ENCODE peak calls at places on chromosomes 4 and X, in six cellular contexts. H is H9, D is IMR-90, N is mesenchymal stem cell, Q is H1, B is trophoblast cell. F is an unnamed sample.

GRCh38 chrX:68490644-68491043 is 8.2 kb upstream of the YIPF6 start:
- DNase-seq in D (peak), H (no peak), N (peak), Q (no peak), B (peak), F (no peak)

GRCh38 chr4:40121515-40121914 is 64.9 kb downstream of the N4BP2 start:
- DNase-seq in B (peak), N (peak), D (peak), H (no peak), Q (no peak), F (no peak)

GRCh38 chrX:153377727-153378126 is 23.4 kb downstream of the PNMA6E start:
- DNase-seq in H (no peak), B (no peak), N (no peak), Q (no peak), D (no peak), F (no peak)

GRCh38 chr4:27068151-27068862 is 207.7 kb downstream of the STIM2 start:
- DNase-seq in D (no peak), Q (peak), N (no peak), H (no peak), B (no peak), F (no peak)

GRCh38 chrX:9467181-9467580 is 2.3 kb downstream of the TBL1X start:
- DNase-seq in N (no peak), D (no peak), B (no peak), Q (no peak), H (no peak), F (no peak)

GRCh38 chr4:147157860-147158701 is 212.4 kb upstream of the TTC29 start:
- DNase-seq in B (no peak), D (peak), H (peak), N (peak), Q (peak), F (peak)

GRCh38 chr4:183499389-183499788 is 5.5 kb upstream of the ING2 start:
- DNase-seq in D (no peak), H (no peak), B (no peak), N (no peak), Q (no peak), F (no peak)

GRCh38 chrX:153741446-153741845 is 16.8 kb downstream of the ABCD1 start:
- DNase-seq in N (no peak), B (no peak), H (no peak), D (no peak), Q (no peak), F (no peak)

GRCh38 chr4:61997813-61998212 is 797.7 kb downstream of the ADGRL3 start:
- DNase-seq in D (no peak), B (no peak), Q (no peak), N (no peak), H (no peak), F (no peak)

GRCh38 chr4:98262431-98262830 is 1.2 kb downstream of the RAP1GDS1 start:
- DNase-seq in H (no peak), D (no peak), Q (no peak), B (peak), N (no peak), F (no peak)

GRCh38 chrX:53080628-53081580 is 1.3 kb upstream of the TSPYL2 start:
- DNase-seq in H (no peak), D (peak), N (no peak), Q (no peak), B (no peak), F (no peak)

GRCh38 chrX:53084863-53085262 is 2.7 kb downstream of the TSPYL2 start:
- DNase-seq in Q (no peak), D (no peak), N (no peak), H (no peak), B (peak), F (no peak)

GRCh38 chrX:53084043-53084570 is 1.9 kb downstream of the TSPYL2 start:
- DNase-seq in Q (no peak), H (no peak), D (peak), N (peak), B (peak), F (no peak)

GRCh38 chrX:53082773-53083616 is 828 bp downstream of the TSPYL2 start:
- DNase-seq in H (no peak), B (no peak), D (no peak), Q (no peak), N (no peak), F (no peak)

DNA sequence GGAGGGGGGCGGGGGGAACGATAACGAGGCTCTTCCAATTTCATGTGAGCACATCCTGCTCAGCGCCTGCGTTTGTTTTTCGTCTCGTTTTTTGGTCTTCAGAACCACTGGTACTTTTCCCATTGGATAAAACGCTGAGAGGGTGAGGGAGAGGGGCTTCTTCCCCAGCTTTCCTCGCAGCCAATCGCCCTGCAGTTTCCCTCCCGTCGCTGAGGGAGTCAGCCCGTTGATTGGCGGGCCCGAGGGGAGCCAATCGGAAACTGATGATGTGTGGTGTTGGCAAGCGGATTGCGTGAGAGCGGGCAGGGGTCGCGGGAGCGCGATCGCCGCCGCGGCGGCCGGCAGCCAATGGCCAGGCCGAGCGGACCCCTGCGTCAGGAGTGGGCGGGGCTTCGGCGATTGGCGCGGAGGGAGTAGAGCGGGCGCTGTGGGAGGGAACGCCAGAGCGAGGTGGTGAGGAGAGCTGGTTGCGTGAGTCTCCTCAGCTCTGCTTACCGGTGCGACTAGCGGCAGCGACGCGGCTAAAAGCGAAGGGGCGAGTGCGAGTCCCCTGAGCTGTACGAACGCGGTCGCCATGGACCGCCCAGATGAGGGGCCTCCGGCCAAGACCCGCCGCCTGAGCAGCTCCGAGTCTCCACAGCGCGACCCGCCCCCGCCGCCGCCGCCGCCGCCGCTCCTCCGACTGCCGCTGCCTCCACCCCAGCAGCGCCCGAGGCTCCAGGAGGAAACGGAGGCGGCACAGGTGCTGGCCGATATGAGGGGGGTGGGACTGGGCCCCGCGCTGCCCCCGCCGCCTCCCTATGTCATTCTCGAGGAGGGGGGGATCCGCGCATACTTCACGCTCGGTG is at the start of gene TSPYL2:
- DNase-seq in B (peak), N (peak), D (peak), Q (peak), H (peak), F (peak)
- H3K18ac ChIP-seq in B (peak), N (peak), D (no peak), Q (no peak), H (peak), F (peak)

GRCh38 chr4:174362340-174362739 is 78.6 kb downstream of the CEP44 start:
- DNase-seq in B (peak), N (no peak), Q (no peak), D (no peak), H (no peak), F (no peak)

GRCh38 chr4:174358823-174359222 is 75.1 kb downstream of the CEP44 start:
- DNase-seq in Q (no peak), D (peak), B (no peak), H (no peak), N (peak), F (no peak)

GRCh38 chr4:174357321-174357720 is 73.6 kb downstream of the CEP44 start:
- DNase-seq in N (peak), B (peak), D (no peak), Q (no peak), H (no peak), F (no peak)

GRCh38 chr4:174358410-174358809 is 74.7 kb downstream of the CEP44 start:
- DNase-seq in D (no peak), N (no peak), Q (no peak), H (no peak), B (no peak), F (no peak)
- H4K91ac ChIP-seq in D (no peak), N (no peak), Q (no peak), H (no peak), B (no peak), F (no peak)

GRCh38 chrX:16465081-16465876 is 184.7 kb upstream of the S100G start:
- DNase-seq in H (no peak), Q (no peak), B (peak), N (no peak), D (peak), F (no peak)

GRCh38 chrX:16469870-16470269 is 180.1 kb upstream of the S100G start:
- DNase-seq in N (no peak), D (no peak), Q (peak), B (no peak), H (peak), F (no peak)

GRCh38 chrX:16462912-16463311 is 187.0 kb upstream of the S100G start:
- DNase-seq in H (no peak), B (no peak), Q (no peak), D (peak), N (peak), F (no peak)

GRCh38 chrX:16464369-16464768 is 185.6 kb upstream of the S100G start:
- DNase-seq in D (no peak), B (no peak), N (no peak), H (no peak), Q (no peak), F (no peak)

GRCh38 chrX:16466640-16467432 is 183.1 kb upstream of the S100G start:
- DNase-seq in H (no peak), B (peak), Q (no peak), N (peak), D (peak), F (no peak)
- H3K18ac ChIP-seq in H (no peak), B (no peak), Q (peak), N (no peak), D (peak), F (no peak)

GRCh38 chr4:109699553-109700225 is 3.6 kb downstream of the CASP6 start:
- DNase-seq in B (no peak), D (no peak), H (no peak), N (no peak), Q (no peak), F (no peak)

GRCh38 chr4:109703664-109704351 is 563 bp upstream of the CASP6 start:
- DNase-seq in B (no peak), H (no peak), D (no peak), Q (no peak), N (peak), F (no peak)

GRCh38 chr4:109702950-109703663 is at the start of gene CASP6:
- DNase-seq in H (peak), D (peak), N (peak), B (peak), Q (peak), F (peak)

DNA sequence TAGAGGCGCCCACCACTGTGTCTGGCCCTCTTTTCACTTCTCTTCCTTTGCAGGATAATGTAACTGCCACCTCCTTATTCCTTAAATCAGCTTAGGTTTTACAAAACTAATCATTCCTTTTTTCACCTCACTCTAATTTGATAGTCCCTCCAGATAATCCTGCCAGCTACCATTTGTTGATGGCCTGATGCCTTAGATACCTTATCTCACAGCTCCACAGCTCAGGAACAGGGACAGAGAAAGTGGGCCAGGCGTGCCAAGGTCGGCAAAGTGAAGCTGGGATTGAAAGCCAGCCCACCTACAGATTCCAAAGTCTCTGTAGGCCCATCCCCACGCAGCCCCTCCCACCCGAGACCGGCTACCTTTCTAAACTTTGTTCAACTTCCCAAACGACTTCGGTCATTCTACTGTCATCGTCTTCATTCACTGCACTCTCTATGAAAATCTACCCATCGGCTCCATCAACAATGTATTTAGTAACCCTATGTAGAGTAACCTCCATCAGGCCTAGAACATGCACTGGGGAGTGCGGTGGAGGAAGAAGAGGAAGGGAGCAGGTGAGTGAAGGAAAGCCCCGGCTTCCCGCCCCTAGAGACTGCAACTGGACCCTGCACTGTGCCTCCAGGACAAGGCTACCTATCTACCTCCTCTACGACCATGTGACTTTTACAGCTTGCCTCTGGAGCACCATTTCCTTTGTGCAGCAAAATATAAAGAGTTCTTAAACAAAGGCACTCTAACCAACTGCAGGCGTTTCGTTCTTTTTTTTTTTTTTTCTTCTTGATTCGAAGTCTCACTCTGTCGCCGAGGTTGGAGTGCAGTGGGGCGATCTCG is 1.5 kb downstream of the CASP6 start:
- DNase-seq in Q (peak), B (no peak), D (no peak), H (peak), N (peak), F (no peak)
- H4K91ac ChIP-seq in Q (peak), B (peak), D (peak), H (peak), N (no peak), F (no peak)

DNA sequence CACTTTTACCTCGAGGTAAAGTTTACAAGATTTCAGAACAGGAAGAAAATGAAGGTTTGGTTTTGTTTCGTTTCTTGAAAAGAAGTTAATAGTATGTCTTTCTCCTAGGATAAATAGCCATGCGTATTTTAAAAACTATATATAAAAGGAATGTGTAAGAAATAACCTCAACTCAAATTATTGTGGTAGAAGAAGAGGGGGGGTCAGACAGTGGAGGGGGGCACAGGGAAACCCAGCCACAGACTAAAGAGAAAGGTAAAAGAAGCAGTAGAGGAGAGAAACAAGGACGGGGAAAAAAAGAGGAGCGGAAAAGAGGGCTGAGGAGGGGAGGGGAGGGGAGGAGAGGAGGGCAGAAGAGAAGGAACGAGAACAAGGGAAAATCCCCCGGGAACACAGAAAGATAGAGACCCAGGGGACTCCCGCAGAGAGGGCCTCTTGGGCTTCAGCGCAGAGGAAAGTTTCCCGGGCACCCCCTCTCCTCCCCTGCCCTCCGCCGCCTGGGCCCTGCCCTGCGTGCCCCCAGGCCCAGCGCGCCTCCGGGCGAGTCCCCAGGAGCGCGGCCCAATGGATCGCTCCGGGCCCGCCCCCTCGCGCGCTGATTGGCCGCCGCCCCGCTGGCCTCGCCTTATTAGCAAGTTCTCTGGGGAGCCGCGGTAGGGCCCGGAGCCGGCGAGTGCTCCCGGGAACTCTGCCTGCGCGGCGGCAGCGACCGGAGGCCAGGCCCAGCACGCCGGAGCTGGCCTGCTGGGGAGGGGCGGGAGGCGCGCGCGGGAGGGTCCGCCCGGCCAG is at the start of gene MSX1:
- DNase-seq in Q (peak), H (peak), D (peak), B (peak), N (peak), F (peak)
- H3K18ac ChIP-seq in Q (no peak), H (no peak), D (no peak), B (peak), N (peak), F (peak)

GRCh38 chr4:88060431-88060830 is 53.0 kb downstream of the PKD2 start:
- DNase-seq in H (no peak), Q (no peak), B (no peak), N (no peak), D (no peak), F (no peak)
- H4K91ac ChIP-seq in H (no peak), Q (no peak), B (no peak), N (no peak), D (no peak), F (no peak)

GRCh38 chr4:23932935-23933334 is 43.1 kb upstream of the PPARGC1A start:
- DNase-seq in Q (no peak), N (no peak), H (peak), D (peak), B (peak), F (no peak)
- H3K18ac ChIP-seq in Q (peak), N (no peak), H (no peak), D (peak), B (no peak), F (no peak)

GRCh38 chrX:139823806-139824205 is 109.0 kb downstream of the ATP11C start:
- DNase-seq in N (peak), Q (no peak), H (no peak), B (no peak), D (peak), F (no peak)
- H4K91ac ChIP-seq in N (no peak), Q (no peak), H (no peak), B (no peak), D (no peak), F (no peak)

DNA sequence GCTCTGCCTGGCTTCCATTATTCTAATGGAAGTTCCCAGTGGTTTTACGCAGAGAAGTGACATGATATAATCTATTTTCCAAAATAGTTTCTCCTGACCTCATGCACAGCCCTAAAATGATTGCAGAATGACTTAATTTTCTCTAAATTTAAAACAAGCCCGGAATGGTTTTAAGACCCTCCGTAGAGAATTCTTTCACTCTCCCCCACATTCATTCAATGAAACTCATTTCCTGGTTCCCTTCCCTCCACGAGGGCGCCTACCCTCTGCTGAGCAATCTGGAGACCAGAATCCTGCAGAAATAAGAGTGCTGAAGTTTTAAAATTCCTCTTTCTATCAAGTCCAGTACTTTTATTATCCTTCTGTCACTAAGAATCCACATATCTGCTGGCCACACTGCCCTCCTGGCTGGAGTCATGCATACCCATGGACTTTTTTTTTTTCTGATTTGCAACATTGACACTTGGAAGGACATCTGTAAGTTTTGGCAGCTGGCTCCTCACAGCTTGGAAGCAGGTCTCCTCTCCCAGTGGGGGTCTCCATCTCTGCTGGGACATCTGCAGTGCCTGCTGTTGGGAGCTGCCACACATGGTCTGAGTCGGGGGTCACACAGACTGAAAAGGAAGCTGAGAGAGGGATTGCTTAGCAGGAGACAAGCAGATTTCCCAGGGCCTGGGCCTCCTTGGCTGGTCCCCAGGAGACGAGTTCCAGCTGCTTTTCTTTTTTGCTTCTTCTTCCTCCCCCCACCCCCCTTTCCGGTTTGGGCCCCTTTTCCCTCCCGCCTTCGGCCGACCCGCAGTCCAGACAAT is 86.1 kb downstream of the SOWAHB start:
- DNase-seq in B (no peak), H (peak), D (peak), Q (no peak), N (peak), F (no peak)
- H3K18ac ChIP-seq in B (no peak), H (no peak), D (no peak), Q (no peak), N (peak), F (peak)